ENCODE peak calls at places on chromosomes 1 and 21, in seven cellular contexts. I is SK-N-SH, P is K562, S is H1, O is GM12878, H is HCT116, U is HepG2. X is an unnamed sample.

GRCh38 chr21:35273331-35273730 is 224.2 kb upstream of the RUNX1 start:
- DNase-seq in H (no peak), U (no peak), S (no peak), O (no peak), I (no peak), P (no peak), X (no peak)

GRCh38 chr1:19342077-19342775 is 30.1 kb downstream of the SLC66A1 start:
- DNase-seq in H (no peak), S (no peak), U (no peak), P (no peak), O (no peak), I (peak; percentile 64), X (no peak)

GRCh38 chr1:89525169-89525855 is 683 bp downstream of the LRRC8B start:
- DNase-seq in U (peak; percentile 17), S (no peak), H (peak; percentile 37), P (peak; percentile 54), O (peak; percentile 35), I (peak; percentile 68), X (no peak)

GRCh38 chr1:67722292-67722944 is 37.4 kb downstream of the GADD45A start:
- DNase-seq in P (no peak), O (no peak), H (no peak), U (no peak), S (no peak), I (no peak), X (no peak)

GRCh38 chr1:100611086-100611485 is 73.1 kb downstream of the GPR88 start:
- DNase-seq in U (no peak), S (no peak), H (no peak), O (no peak), P (no peak), I (no peak), X (no peak)

GRCh38 chr1:207901041-207901653 is 9.8 kb downstream of the CD34 start:
- DNase-seq in S (no peak), P (no peak), U (no peak), H (no peak), O (no peak), I (no peak), X (no peak)

GRCh38 chr1:234769284-234769998 is 159.5 kb upstream of the IRF2BP2 start:
- DNase-seq in P (no peak), H (no peak), S (no peak), I (no peak), O (no peak), U (no peak), X (no peak)

GRCh38 chr1:96730574-96731298 is 9.2 kb downstream of the PTBP2 start:
- DNase-seq in U (peak; percentile 28), H (no peak), O (no peak), S (no peak), I (no peak), P (no peak), X (no peak)

GRCh38 chr1:2468041-2468472 is 8.0 kb upstream of the PLCH2 start:
- DNase-seq in S (peak; percentile 87), H (no peak), U (no peak), I (peak; percentile 65), O (no peak), P (peak; percentile 78), X (no peak)

GRCh38 chr1:15254521-15254920 is 7.5 kb downstream of the FHAD1 start:
- DNase-seq in U (no peak), H (no peak), O (no peak), I (no peak), S (no peak), P (no peak), X (no peak)

GRCh38 chr1:86861424-86861823 is 52.5 kb downstream of the SELENOF start:
- DNase-seq in O (no peak), H (no peak), U (no peak), S (no peak), P (no peak), I (no peak), X (no peak)

GRCh38 chr1:66182551-66183178 is 351.3 kb upstream of the SGIP1 start:
- DNase-seq in P (no peak), H (no peak), S (no peak), U (no peak), I (peak; percentile 47), O (no peak), X (no peak)

GRCh38 chr1:236110137-236110536 is 32.2 kb upstream of the GPR137B start:
- DNase-seq in P (no peak), U (no peak), O (no peak), S (no peak), I (no peak), H (no peak), X (no peak)

GRCh38 chr1:167564592-167564991 is 11.0 kb upstream of the CREG1 start:
- DNase-seq in S (no peak), I (no peak), P (no peak), H (no peak), O (no peak), U (no peak), X (no peak)

GRCh38 chr1:177586429-177586828 is 383.4 kb downstream of the SEC16B start:
- DNase-seq in U (no peak), I (no peak), S (no peak), H (no peak), O (no peak), P (no peak), X (no peak)

GRCh38 chr1:37323486-37324377 is 150.6 kb upstream of the ZC3H12A start:
- DNase-seq in I (peak; percentile 76), O (no peak), H (no peak), U (peak; percentile 33), P (peak; percentile 88), S (peak; percentile 87), X (peak; percentile 77)

GRCh38 chr1:117368116-117369108 is 1.2 kb downstream of the MAN1A2 start:
- DNase-seq in H (no peak), O (no peak), U (peak; percentile 26), S (no peak), I (no peak), P (peak; percentile 30), X (no peak)

GRCh38 chr21:24727803-24728425 is 879.4 kb downstream of the MRPL39 start:
- DNase-seq in S (no peak), O (no peak), P (no peak), H (no peak), U (no peak), I (no peak), X (no peak)

GRCh38 chr1:225460737-225461532 is 33.1 kb upstream of the LBR start:
- DNase-seq in I (peak; percentile 56), H (no peak), P (no peak), U (no peak), S (no peak), O (no peak), X (no peak)

GRCh38 chr1:7454052-7454815 is 316.9 kb upstream of the VAMP3 start:
- DNase-seq in U (no peak), H (no peak), I (peak; percentile 77), P (no peak), S (no peak), O (no peak), X (no peak)

GRCh38 chr1:11984121-11984520 is 3.9 kb downstream of the MFN2 start:
- DNase-seq in U (no peak), O (no peak), I (no peak), H (no peak), S (no peak), P (peak; percentile 45), X (no peak)

GRCh38 chr21:33865996-33866575 is 49.5 kb downstream of the ATP5PO start:
- DNase-seq in I (no peak), O (no peak), U (no peak), S (no peak), P (no peak), H (no peak), X (no peak)

GRCh38 chr21:33865176-33865575 is 50.4 kb downstream of the ATP5PO start:
- DNase-seq in I (no peak), H (no peak), U (no peak), S (no peak), O (no peak), P (no peak), X (no peak)

GRCh38 chr21:33864150-33864549 is 51.5 kb downstream of the ATP5PO start:
- DNase-seq in H (no peak), I (no peak), O (no peak), U (no peak), S (no peak), P (no peak), X (no peak)

GRCh38 chr21:33870768-33871167 is 44.8 kb downstream of the ATP5PO start:
- DNase-seq in H (no peak), I (no peak), U (no peak), S (no peak), O (no peak), P (no peak), X (no peak)

GRCh38 chr21:33866851-33867250 is 48.8 kb downstream of the ATP5PO start:
- DNase-seq in P (no peak), I (no peak), U (no peak), O (no peak), H (no peak), S (no peak), X (no peak)
- TF ChIP-seq YY1 in P (no peak), I (no peak), U (no peak), O (no peak), H (no peak), S (no peak), X (no peak)

GRCh38 chr1:155645648-155646047 is 35.6 kb downstream of the MSTO1 start:
- DNase-seq in I (no peak), P (no peak), O (no peak), S (no peak), U (no peak), H (no peak), X (no peak)

GRCh38 chr1:155646307-155646706 is 36.3 kb downstream of the MSTO1 start:
- DNase-seq in U (no peak), S (no peak), P (no peak), H (no peak), O (no peak), I (no peak), X (no peak)

GRCh38 chr1:155649689-155650088 is 38.9 kb downstream of the YY1AP1 start:
- DNase-seq in U (no peak), S (no peak), H (no peak), I (no peak), P (no peak), O (no peak), X (no peak)

GRCh38 chr1:155650231-155650757 is 38.3 kb downstream of the YY1AP1 start:
- DNase-seq in S (no peak), U (no peak), P (no peak), I (no peak), O (no peak), H (no peak), X (no peak)

GRCh38 chr1:155648207-155649147 is 38.5 kb downstream of the MSTO1 start:
- DNase-seq in I (peak; percentile 20), P (no peak), H (peak; percentile 60), U (peak; percentile 83), S (no peak), O (no peak), X (peak; percentile 74)
- H3K4me3 ChIP-seq in I (peak overlapping the region; percentile 23), P (no peak overlapping the region), H (peak overlapping the region; percentile 44), U (no peak overlapping the region), S (no peak overlapping the region), O (no peak overlapping the region), X (no peak overlapping the region)

GRCh38 chr1:81802601-81803422 is 2.1 kb downstream of the ADGRL2 start:
- DNase-seq in H (no peak), I (peak; percentile 77), P (no peak), O (no peak), U (no peak), S (peak; percentile 70), X (peak; percentile 27)
- H3K4me1 ChIP-seq in H (no peaks in the 10 kb centered on the region), I (peaks cover 4% of the 10 kb centered on the region), P (no peaks in the 10 kb centered on the region), O (no peaks in the 10 kb centered on the region), U (peaks cover 27% of the 10 kb centered on the region), S (no peaks in the 10 kb centered on the region), X (no peaks in the 10 kb centered on the region)

GRCh38 chr1:92655197-92655801 is 129.6 kb downstream of the EVI5 start:
- DNase-seq in P (no peak), I (no peak), O (no peak), S (no peak), H (no peak), U (no peak), X (no peak)
- TF ChIP-seq YY1 in P (no peak), I (no peak), O (no peak), S (no peak), H (no peak), U (no peak), X (no peak)